ENCODE peak calls at places on chromosomes 11 and 22, in seven cellular contexts. One of them, this sample, is unnamed.

GRCh38 chr11:129117595-129118350 is 74.4 kb downstream of the ARHGAP32 start:
- DNase-seq in stimulated activated CD4-positive, alpha-beta T cell treated with anti-CD3 and anti-CD28 coated beads, Interleukin-1b, Interleukin-23, amount 100 ng/mL, for 48 hours: peak
- DNase-seq in stimulated activated CD8-positive, alpha-beta memory T cell treated with anti-CD3 and anti-CD28 coated beads, Interleukin-4, amount 100 ng/mL, for 1 hour: no peak
- DNase-seq in RPMI7951: peak
- DNase-seq in psoas muscle: no peak
- DNase-seq in NCI-H2081: peak
- DNase-seq in NCI-H524 treated with DMSO at 0.1 percent for 48 hours: no peak
- DNase-seq in this sample: peak

GRCh38 chr11:20610825-20611224 is 11.4 kb downstream of the SLC6A5 start:
- DNase-seq in stimulated activated CD8-positive, alpha-beta memory T cell treated with anti-CD3 and anti-CD28 coated beads, Interleukin-4, amount 100 ng/mL, for 1 hour: no peak
- DNase-seq in psoas muscle: no peak
- DNase-seq in RPMI7951: no peak
- DNase-seq in NCI-H524 treated with DMSO at 0.1 percent for 48 hours: no peak
- DNase-seq in NCI-H2081: no peak
- DNase-seq in stimulated activated CD4-positive, alpha-beta T cell treated with anti-CD3 and anti-CD28 coated beads, Interleukin-1b, Interleukin-23, amount 100 ng/mL, for 48 hours: no peak
- DNase-seq in this sample: no peak

GRCh38 chr22:38754247-38755154 is 1.3 kb downstream of the SUN2 start:
- DNase-seq in RPMI7951: peak
- DNase-seq in stimulated activated CD8-positive, alpha-beta memory T cell treated with anti-CD3 and anti-CD28 coated beads, Interleukin-4, amount 100 ng/mL, for 1 hour: no peak
- DNase-seq in NCI-H524 treated with DMSO at 0.1 percent for 48 hours: no peak
- DNase-seq in stimulated activated CD4-positive, alpha-beta T cell treated with anti-CD3 and anti-CD28 coated beads, Interleukin-1b, Interleukin-23, amount 100 ng/mL, for 48 hours: no peak
- DNase-seq in psoas muscle: peak
- DNase-seq in NCI-H2081: peak
- DNase-seq in this sample: no peak

GRCh38 chr11:132140056-132140455 is 769.6 kb downstream of the NTM start:
- DNase-seq in stimulated activated CD4-positive, alpha-beta T cell treated with anti-CD3 and anti-CD28 coated beads, Interleukin-1b, Interleukin-23, amount 100 ng/mL, for 48 hours: no peak
- DNase-seq in NCI-H2081: peak
- DNase-seq in RPMI7951: no peak
- DNase-seq in NCI-H524 treated with DMSO at 0.1 percent for 48 hours: no peak
- DNase-seq in psoas muscle: no peak
- DNase-seq in stimulated activated CD8-positive, alpha-beta memory T cell treated with anti-CD3 and anti-CD28 coated beads, Interleukin-4, amount 100 ng/mL, for 1 hour: no peak
- DNase-seq in this sample: no peak

GRCh38 chr11:12803086-12803826 is 129.0 kb downstream of the TEAD1 start:
- DNase-seq in RPMI7951: peak
- DNase-seq in stimulated activated CD8-positive, alpha-beta memory T cell treated with anti-CD3 and anti-CD28 coated beads, Interleukin-4, amount 100 ng/mL, for 1 hour: no peak
- DNase-seq in NCI-H2081: peak
- DNase-seq in stimulated activated CD4-positive, alpha-beta T cell treated with anti-CD3 and anti-CD28 coated beads, Interleukin-1b, Interleukin-23, amount 100 ng/mL, for 48 hours: no peak
- DNase-seq in NCI-H524 treated with DMSO at 0.1 percent for 48 hours: no peak
- DNase-seq in psoas muscle: no peak
- DNase-seq in this sample: no peak

GRCh38 chr11:2570841-2571597 is 126.2 kb downstream of the KCNQ1 start:
- DNase-seq in stimulated activated CD8-positive, alpha-beta memory T cell treated with anti-CD3 and anti-CD28 coated beads, Interleukin-4, amount 100 ng/mL, for 1 hour: no peak
- DNase-seq in RPMI7951: no peak
- DNase-seq in psoas muscle: peak
- DNase-seq in NCI-H2081: no peak
- DNase-seq in stimulated activated CD4-positive, alpha-beta T cell treated with anti-CD3 and anti-CD28 coated beads, Interleukin-1b, Interleukin-23, amount 100 ng/mL, for 48 hours: no peak
- DNase-seq in NCI-H524 treated with DMSO at 0.1 percent for 48 hours: no peak
- DNase-seq in this sample: no peak

GRCh38 chr11:69298778-69299461 is 5.0 kb downstream of the MYEOV start:
- DNase-seq in NCI-H524 treated with DMSO at 0.1 percent for 48 hours: no peak
- DNase-seq in RPMI7951: peak
- DNase-seq in psoas muscle: no peak
- DNase-seq in stimulated activated CD8-positive, alpha-beta memory T cell treated with anti-CD3 and anti-CD28 coated beads, Interleukin-4, amount 100 ng/mL, for 1 hour: no peak
- DNase-seq in stimulated activated CD4-positive, alpha-beta T cell treated with anti-CD3 and anti-CD28 coated beads, Interleukin-1b, Interleukin-23, amount 100 ng/mL, for 48 hours: no peak
- DNase-seq in NCI-H2081: no peak
- DNase-seq in this sample: no peak

GRCh38 chr11:26297179-26297970 is 34.6 kb upstream of the ANO3 start:
- DNase-seq in stimulated activated CD8-positive, alpha-beta memory T cell treated with anti-CD3 and anti-CD28 coated beads, Interleukin-4, amount 100 ng/mL, for 1 hour: no peak
- DNase-seq in NCI-H2081: peak
- DNase-seq in stimulated activated CD4-positive, alpha-beta T cell treated with anti-CD3 and anti-CD28 coated beads, Interleukin-1b, Interleukin-23, amount 100 ng/mL, for 48 hours: no peak
- DNase-seq in psoas muscle: no peak
- DNase-seq in RPMI7951: peak
- DNase-seq in NCI-H524 treated with DMSO at 0.1 percent for 48 hours: peak
- DNase-seq in this sample: no peak

GRCh38 chr11:6625156-6625831 is 6.1 kb upstream of the TPP1 start:
- DNase-seq in stimulated activated CD4-positive, alpha-beta T cell treated with anti-CD3 and anti-CD28 coated beads, Interleukin-1b, Interleukin-23, amount 100 ng/mL, for 48 hours: no peak
- DNase-seq in RPMI7951: no peak
- DNase-seq in NCI-H524 treated with DMSO at 0.1 percent for 48 hours: no peak
- DNase-seq in psoas muscle: no peak
- DNase-seq in NCI-H2081: no peak
- DNase-seq in stimulated activated CD8-positive, alpha-beta memory T cell treated with anti-CD3 and anti-CD28 coated beads, Interleukin-4, amount 100 ng/mL, for 1 hour: no peak
- DNase-seq in this sample: no peak

GRCh38 chr22:19844423-19845368 is 10.0 kb downstream of the GNB1L start:
- DNase-seq in NCI-H524 treated with DMSO at 0.1 percent for 48 hours: no peak
- DNase-seq in stimulated activated CD8-positive, alpha-beta memory T cell treated with anti-CD3 and anti-CD28 coated beads, Interleukin-4, amount 100 ng/mL, for 1 hour: no peak
- DNase-seq in psoas muscle: peak
- DNase-seq in NCI-H2081: no peak
- DNase-seq in stimulated activated CD4-positive, alpha-beta T cell treated with anti-CD3 and anti-CD28 coated beads, Interleukin-1b, Interleukin-23, amount 100 ng/mL, for 48 hours: no peak
- DNase-seq in RPMI7951: peak
- DNase-seq in this sample: no peak

GRCh38 chr11:130037058-130037457 is 32.6 kb upstream of the APLP2 start:
- DNase-seq in psoas muscle: no peak
- DNase-seq in NCI-H524 treated with DMSO at 0.1 percent for 48 hours: no peak
- DNase-seq in NCI-H2081: no peak
- DNase-seq in stimulated activated CD8-positive, alpha-beta memory T cell treated with anti-CD3 and anti-CD28 coated beads, Interleukin-4, amount 100 ng/mL, for 1 hour: no peak
- DNase-seq in RPMI7951: peak
- DNase-seq in stimulated activated CD4-positive, alpha-beta T cell treated with anti-CD3 and anti-CD28 coated beads, Interleukin-1b, Interleukin-23, amount 100 ng/mL, for 48 hours: no peak
- DNase-seq in this sample: peak

GRCh38 chr11:101226617-101227016 is 97.0 kb upstream of the PGR start:
- DNase-seq in stimulated activated CD8-positive, alpha-beta memory T cell treated with anti-CD3 and anti-CD28 coated beads, Interleukin-4, amount 100 ng/mL, for 1 hour: no peak
- DNase-seq in NCI-H2081: no peak
- DNase-seq in RPMI7951: no peak
- DNase-seq in stimulated activated CD4-positive, alpha-beta T cell treated with anti-CD3 and anti-CD28 coated beads, Interleukin-1b, Interleukin-23, amount 100 ng/mL, for 48 hours: no peak
- DNase-seq in psoas muscle: no peak
- DNase-seq in NCI-H524 treated with DMSO at 0.1 percent for 48 hours: no peak
- DNase-seq in this sample: no peak

GRCh38 chr22:50010676-50011446 is 1.7 kb downstream of the IL17REL start:
- DNase-seq in psoas muscle: no peak
- DNase-seq in stimulated activated CD8-positive, alpha-beta memory T cell treated with anti-CD3 and anti-CD28 coated beads, Interleukin-4, amount 100 ng/mL, for 1 hour: no peak
- DNase-seq in NCI-H2081: no peak
- DNase-seq in RPMI7951: no peak
- DNase-seq in NCI-H524 treated with DMSO at 0.1 percent for 48 hours: no peak
- DNase-seq in stimulated activated CD4-positive, alpha-beta T cell treated with anti-CD3 and anti-CD28 coated beads, Interleukin-1b, Interleukin-23, amount 100 ng/mL, for 48 hours: no peak
- DNase-seq in this sample: no peak

GRCh38 chr11:128802358-128802981 is 64.6 kb downstream of the KCNJ1 start:
- DNase-seq in NCI-H524 treated with DMSO at 0.1 percent for 48 hours: no peak
- DNase-seq in psoas muscle: no peak
- DNase-seq in stimulated activated CD8-positive, alpha-beta memory T cell treated with anti-CD3 and anti-CD28 coated beads, Interleukin-4, amount 100 ng/mL, for 1 hour: no peak
- DNase-seq in RPMI7951: peak
- DNase-seq in NCI-H2081: peak
- DNase-seq in stimulated activated CD4-positive, alpha-beta T cell treated with anti-CD3 and anti-CD28 coated beads, Interleukin-1b, Interleukin-23, amount 100 ng/mL, for 48 hours: no peak
- DNase-seq in this sample: peak

GRCh38 chr22:24977370-24978230 is 25.1 kb downstream of the KIAA1671 start:
- DNase-seq in RPMI7951: no peak
- DNase-seq in NCI-H2081: peak
- DNase-seq in stimulated activated CD4-positive, alpha-beta T cell treated with anti-CD3 and anti-CD28 coated beads, Interleukin-1b, Interleukin-23, amount 100 ng/mL, for 48 hours: no peak
- DNase-seq in NCI-H524 treated with DMSO at 0.1 percent for 48 hours: no peak
- DNase-seq in stimulated activated CD8-positive, alpha-beta memory T cell treated with anti-CD3 and anti-CD28 coated beads, Interleukin-4, amount 100 ng/mL, for 1 hour: no peak
- DNase-seq in psoas muscle: peak
- DNase-seq in this sample: no peak

GRCh38 chr11:130894322-130895025 is 21.8 kb downstream of the SNX19 start:
- DNase-seq in psoas muscle: peak
- DNase-seq in stimulated activated CD8-positive, alpha-beta memory T cell treated with anti-CD3 and anti-CD28 coated beads, Interleukin-4, amount 100 ng/mL, for 1 hour: no peak
- DNase-seq in NCI-H2081: peak
- DNase-seq in RPMI7951: peak
- DNase-seq in stimulated activated CD4-positive, alpha-beta T cell treated with anti-CD3 and anti-CD28 coated beads, Interleukin-1b, Interleukin-23, amount 100 ng/mL, for 48 hours: peak
- DNase-seq in NCI-H524 treated with DMSO at 0.1 percent for 48 hours: no peak
- DNase-seq in this sample: peak

GRCh38 chr11:1869427-1870325 is 16.8 kb downstream of the LSP1 start:
- DNase-seq in stimulated activated CD8-positive, alpha-beta memory T cell treated with anti-CD3 and anti-CD28 coated beads, Interleukin-4, amount 100 ng/mL, for 1 hour: no peak
- DNase-seq in stimulated activated CD4-positive, alpha-beta T cell treated with anti-CD3 and anti-CD28 coated beads, Interleukin-1b, Interleukin-23, amount 100 ng/mL, for 48 hours: no peak
- DNase-seq in NCI-H2081: no peak
- DNase-seq in NCI-H524 treated with DMSO at 0.1 percent for 48 hours: no peak
- DNase-seq in psoas muscle: peak
- DNase-seq in RPMI7951: peak
- DNase-seq in this sample: no peak

GRCh38 chr11:99973993-99974392 is 713.1 kb upstream of the ARHGAP42 start:
- DNase-seq in stimulated activated CD8-positive, alpha-beta memory T cell treated with anti-CD3 and anti-CD28 coated beads, Interleukin-4, amount 100 ng/mL, for 1 hour: no peak
- DNase-seq in NCI-H524 treated with DMSO at 0.1 percent for 48 hours: no peak
- DNase-seq in psoas muscle: no peak
- DNase-seq in RPMI7951: no peak
- DNase-seq in NCI-H2081: no peak
- DNase-seq in stimulated activated CD4-positive, alpha-beta T cell treated with anti-CD3 and anti-CD28 coated beads, Interleukin-1b, Interleukin-23, amount 100 ng/mL, for 48 hours: no peak
- DNase-seq in this sample: no peak

GRCh38 chr11:34192481-34193401 is 87.3 kb downstream of the NAT10 start:
- DNase-seq in NCI-H524 treated with DMSO at 0.1 percent for 48 hours: peak
- DNase-seq in NCI-H2081: peak
- DNase-seq in psoas muscle: peak
- DNase-seq in RPMI7951: peak
- DNase-seq in stimulated activated CD8-positive, alpha-beta memory T cell treated with anti-CD3 and anti-CD28 coated beads, Interleukin-4, amount 100 ng/mL, for 1 hour: no peak
- DNase-seq in stimulated activated CD4-positive, alpha-beta T cell treated with anti-CD3 and anti-CD28 coated beads, Interleukin-1b, Interleukin-23, amount 100 ng/mL, for 48 hours: peak
- DNase-seq in this sample: no peak

GRCh38 chr11:110091995-110092576 is 1.1 kb upstream of the ZC3H12C start:
- DNase-seq in psoas muscle: no peak
- DNase-seq in RPMI7951: peak
- DNase-seq in stimulated activated CD8-positive, alpha-beta memory T cell treated with anti-CD3 and anti-CD28 coated beads, Interleukin-4, amount 100 ng/mL, for 1 hour: no peak
- DNase-seq in stimulated activated CD4-positive, alpha-beta T cell treated with anti-CD3 and anti-CD28 coated beads, Interleukin-1b, Interleukin-23, amount 100 ng/mL, for 48 hours: no peak
- DNase-seq in NCI-H2081: peak
- DNase-seq in NCI-H524 treated with DMSO at 0.1 percent for 48 hours: no peak
- DNase-seq in this sample: no peak

GRCh38 chr11:45676522-45677095 is 11.2 kb upstream of the CHST1 start:
- DNase-seq in NCI-H524 treated with DMSO at 0.1 percent for 48 hours: no peak
- DNase-seq in NCI-H2081: no peak
- DNase-seq in stimulated activated CD4-positive, alpha-beta T cell treated with anti-CD3 and anti-CD28 coated beads, Interleukin-1b, Interleukin-23, amount 100 ng/mL, for 48 hours: no peak
- DNase-seq in psoas muscle: no peak
- DNase-seq in RPMI7951: no peak
- DNase-seq in stimulated activated CD8-positive, alpha-beta memory T cell treated with anti-CD3 and anti-CD28 coated beads, Interleukin-4, amount 100 ng/mL, for 1 hour: no peak
- DNase-seq in this sample: no peak

GRCh38 chr11:115674831-115675230 is 170.6 kb upstream of the CADM1 start:
- DNase-seq in stimulated activated CD8-positive, alpha-beta memory T cell treated with anti-CD3 and anti-CD28 coated beads, Interleukin-4, amount 100 ng/mL, for 1 hour: no peak
- DNase-seq in NCI-H524 treated with DMSO at 0.1 percent for 48 hours: no peak
- DNase-seq in NCI-H2081: no peak
- DNase-seq in RPMI7951: no peak
- DNase-seq in stimulated activated CD4-positive, alpha-beta T cell treated with anti-CD3 and anti-CD28 coated beads, Interleukin-1b, Interleukin-23, amount 100 ng/mL, for 48 hours: no peak
- DNase-seq in psoas muscle: no peak
- DNase-seq in this sample: no peak

GRCh38 chr22:46923394-46923793 is 160.9 kb downstream of the TBC1D22A start:
- DNase-seq in stimulated activated CD4-positive, alpha-beta T cell treated with anti-CD3 and anti-CD28 coated beads, Interleukin-1b, Interleukin-23, amount 100 ng/mL, for 48 hours: no peak
- DNase-seq in stimulated activated CD8-positive, alpha-beta memory T cell treated with anti-CD3 and anti-CD28 coated beads, Interleukin-4, amount 100 ng/mL, for 1 hour: no peak
- DNase-seq in NCI-H2081: no peak
- DNase-seq in RPMI7951: no peak
- DNase-seq in NCI-H524 treated with DMSO at 0.1 percent for 48 hours: no peak
- DNase-seq in psoas muscle: no peak
- DNase-seq in this sample: no peak

GRCh38 chr22:48516571-48516970 is 1311.1 kb downstream of the BRD1 start:
- DNase-seq in NCI-H2081: no peak
- DNase-seq in RPMI7951: no peak
- DNase-seq in stimulated activated CD4-positive, alpha-beta T cell treated with anti-CD3 and anti-CD28 coated beads, Interleukin-1b, Interleukin-23, amount 100 ng/mL, for 48 hours: no peak
- DNase-seq in NCI-H524 treated with DMSO at 0.1 percent for 48 hours: no peak
- DNase-seq in psoas muscle: no peak
- DNase-seq in stimulated activated CD8-positive, alpha-beta memory T cell treated with anti-CD3 and anti-CD28 coated beads, Interleukin-4, amount 100 ng/mL, for 1 hour: no peak
- DNase-seq in this sample: no peak

GRCh38 chr22:36510966-36511881 is 4.4 kb upstream of the FOXRED2 start:
- DNase-seq in RPMI7951: peak
- DNase-seq in psoas muscle: no peak
- DNase-seq in stimulated activated CD4-positive, alpha-beta T cell treated with anti-CD3 and anti-CD28 coated beads, Interleukin-1b, Interleukin-23, amount 100 ng/mL, for 48 hours: no peak
- DNase-seq in stimulated activated CD8-positive, alpha-beta memory T cell treated with anti-CD3 and anti-CD28 coated beads, Interleukin-4, amount 100 ng/mL, for 1 hour: no peak
- DNase-seq in NCI-H524 treated with DMSO at 0.1 percent for 48 hours: no peak
- DNase-seq in NCI-H2081: no peak
- DNase-seq in this sample: no peak

GRCh38 chr11:3026803-3027202 is 30.4 kb downstream of the CARS1 start:
- DNase-seq in stimulated activated CD8-positive, alpha-beta memory T cell treated with anti-CD3 and anti-CD28 coated beads, Interleukin-4, amount 100 ng/mL, for 1 hour: no peak
- DNase-seq in stimulated activated CD4-positive, alpha-beta T cell treated with anti-CD3 and anti-CD28 coated beads, Interleukin-1b, Interleukin-23, amount 100 ng/mL, for 48 hours: no peak
- DNase-seq in NCI-H2081: no peak
- DNase-seq in NCI-H524 treated with DMSO at 0.1 percent for 48 hours: no peak
- DNase-seq in psoas muscle: no peak
- DNase-seq in RPMI7951: no peak
- DNase-seq in this sample: no peak

GRCh38 chr22:34804588-34804987 is 261.4 kb upstream of the ISX start:
- DNase-seq in RPMI7951: peak
- DNase-seq in stimulated activated CD8-positive, alpha-beta memory T cell treated with anti-CD3 and anti-CD28 coated beads, Interleukin-4, amount 100 ng/mL, for 1 hour: no peak
- DNase-seq in psoas muscle: no peak
- DNase-seq in stimulated activated CD4-positive, alpha-beta T cell treated with anti-CD3 and anti-CD28 coated beads, Interleukin-1b, Interleukin-23, amount 100 ng/mL, for 48 hours: no peak
- DNase-seq in NCI-H2081: no peak
- DNase-seq in NCI-H524 treated with DMSO at 0.1 percent for 48 hours: no peak
- DNase-seq in this sample: no peak

GRCh38 chr11:30481385-30481784 is 104.8 kb downstream of the MPPED2 start:
- DNase-seq in NCI-H2081: no peak
- DNase-seq in stimulated activated CD4-positive, alpha-beta T cell treated with anti-CD3 and anti-CD28 coated beads, Interleukin-1b, Interleukin-23, amount 100 ng/mL, for 48 hours: no peak
- DNase-seq in stimulated activated CD8-positive, alpha-beta memory T cell treated with anti-CD3 and anti-CD28 coated beads, Interleukin-4, amount 100 ng/mL, for 1 hour: no peak
- DNase-seq in psoas muscle: no peak
- DNase-seq in NCI-H524 treated with DMSO at 0.1 percent for 48 hours: no peak
- DNase-seq in RPMI7951: no peak
- DNase-seq in this sample: no peak

GRCh38 chr11:98300777-98301176 is 720.0 kb upstream of the CNTN5 start:
- DNase-seq in psoas muscle: no peak
- DNase-seq in NCI-H524 treated with DMSO at 0.1 percent for 48 hours: no peak
- DNase-seq in stimulated activated CD4-positive, alpha-beta T cell treated with anti-CD3 and anti-CD28 coated beads, Interleukin-1b, Interleukin-23, amount 100 ng/mL, for 48 hours: no peak
- DNase-seq in RPMI7951: no peak
- DNase-seq in NCI-H2081: no peak
- DNase-seq in stimulated activated CD8-positive, alpha-beta memory T cell treated with anti-CD3 and anti-CD28 coated beads, Interleukin-4, amount 100 ng/mL, for 1 hour: no peak
- DNase-seq in this sample: no peak

GRCh38 chr11:123373754-123374621 is 56.1 kb upstream of the GRAMD1B start:
- DNase-seq in stimulated activated CD4-positive, alpha-beta T cell treated with anti-CD3 and anti-CD28 coated beads, Interleukin-1b, Interleukin-23, amount 100 ng/mL, for 48 hours: no peak
- DNase-seq in stimulated activated CD8-positive, alpha-beta memory T cell treated with anti-CD3 and anti-CD28 coated beads, Interleukin-4, amount 100 ng/mL, for 1 hour: no peak
- DNase-seq in NCI-H2081: no peak
- DNase-seq in RPMI7951: no peak
- DNase-seq in NCI-H524 treated with DMSO at 0.1 percent for 48 hours: peak
- DNase-seq in psoas muscle: no peak
- DNase-seq in this sample: no peak

GRCh38 chr22:20463324-20464095 is 25.9 kb upstream of the SCARF2 start:
- DNase-seq in NCI-H524 treated with DMSO at 0.1 percent for 48 hours: peak
- DNase-seq in psoas muscle: peak
- DNase-seq in NCI-H2081: no peak
- DNase-seq in RPMI7951: no peak
- DNase-seq in stimulated activated CD4-positive, alpha-beta T cell treated with anti-CD3 and anti-CD28 coated beads, Interleukin-1b, Interleukin-23, amount 100 ng/mL, for 48 hours: no peak
- DNase-seq in stimulated activated CD8-positive, alpha-beta memory T cell treated with anti-CD3 and anti-CD28 coated beads, Interleukin-4, amount 100 ng/mL, for 1 hour: no peak
- DNase-seq in this sample: no peak

GRCh38 chr11:133081730-133082452 is 450.4 kb downstream of the OPCML start:
- DNase-seq in NCI-H2081: no peak
- DNase-seq in stimulated activated CD8-positive, alpha-beta memory T cell treated with anti-CD3 and anti-CD28 coated beads, Interleukin-4, amount 100 ng/mL, for 1 hour: no peak
- DNase-seq in RPMI7951: no peak
- DNase-seq in NCI-H524 treated with DMSO at 0.1 percent for 48 hours: peak
- DNase-seq in stimulated activated CD4-positive, alpha-beta T cell treated with anti-CD3 and anti-CD28 coated beads, Interleukin-1b, Interleukin-23, amount 100 ng/mL, for 48 hours: no peak
- DNase-seq in psoas muscle: no peak
- DNase-seq in this sample: no peak

GRCh38 chr11:75547617-75548054 is 14.4 kb upstream of the SERPINH1 start:
- DNase-seq in NCI-H524 treated with DMSO at 0.1 percent for 48 hours: no peak
- DNase-seq in psoas muscle: peak
- DNase-seq in stimulated activated CD8-positive, alpha-beta memory T cell treated with anti-CD3 and anti-CD28 coated beads, Interleukin-4, amount 100 ng/mL, for 1 hour: no peak
- DNase-seq in NCI-H2081: peak
- DNase-seq in RPMI7951: peak
- DNase-seq in stimulated activated CD4-positive, alpha-beta T cell treated with anti-CD3 and anti-CD28 coated beads, Interleukin-1b, Interleukin-23, amount 100 ng/mL, for 48 hours: no peak
- DNase-seq in this sample: no peak

GRCh38 chr11:73528877-73529530 is 68.9 kb downstream of the FAM168A start:
- DNase-seq in stimulated activated CD8-positive, alpha-beta memory T cell treated with anti-CD3 and anti-CD28 coated beads, Interleukin-4, amount 100 ng/mL, for 1 hour: no peak
- DNase-seq in RPMI7951: no peak
- DNase-seq in NCI-H2081: no peak
- DNase-seq in stimulated activated CD4-positive, alpha-beta T cell treated with anti-CD3 and anti-CD28 coated beads, Interleukin-1b, Interleukin-23, amount 100 ng/mL, for 48 hours: no peak
- DNase-seq in NCI-H524 treated with DMSO at 0.1 percent for 48 hours: no peak
- DNase-seq in psoas muscle: no peak
- DNase-seq in this sample: no peak

GRCh38 chr11:131748146-131749050 is 378.0 kb downstream of the NTM start:
- DNase-seq in stimulated activated CD8-positive, alpha-beta memory T cell treated with anti-CD3 and anti-CD28 coated beads, Interleukin-4, amount 100 ng/mL, for 1 hour: no peak
- DNase-seq in NCI-H2081: peak
- DNase-seq in stimulated activated CD4-positive, alpha-beta T cell treated with anti-CD3 and anti-CD28 coated beads, Interleukin-1b, Interleukin-23, amount 100 ng/mL, for 48 hours: peak
- DNase-seq in psoas muscle: peak
- DNase-seq in RPMI7951: peak
- DNase-seq in NCI-H524 treated with DMSO at 0.1 percent for 48 hours: peak
- DNase-seq in this sample: no peak

This sample was measured in Panc1.